ENCODE peak calls at places on chromosomes 1 and 21, in six cellular contexts. One of them, this sample, is unnamed.

GRCh38 chr1:29527314-29528004 is 291.1 kb downstream of the PTPRU start:
- DNase-seq in GM23338: no peak
- DNase-seq in MM.1S: no peak
- DNase-seq in PC-3: no peak
- DNase-seq in SK-N-SH: no peak
- DNase-seq in OCI-LY7: no peak
- DNase-seq in this sample: peak

GRCh38 chr1:29858646-29859045 is 622.3 kb downstream of the PTPRU start:
- DNase-seq in GM23338: no peak
- DNase-seq in MM.1S: no peak
- DNase-seq in PC-3: no peak
- DNase-seq in SK-N-SH: no peak
- DNase-seq in OCI-LY7: no peak
- DNase-seq in this sample: no peak

GRCh38 chr21:42338730-42339715 is 11.8 kb downstream of the TFF2 start:
- DNase-seq in GM23338: no peak
- DNase-seq in MM.1S: no peak
- DNase-seq in PC-3: no peak
- DNase-seq in SK-N-SH: no peak
- DNase-seq in OCI-LY7: no peak
- DNase-seq in this sample: no peak

GRCh38 chr1:230641900-230642262 is 400 bp upstream of the COG2 start:
- DNase-seq in GM23338: peak
- DNase-seq in MM.1S: no peak
- DNase-seq in PC-3: no peak
- DNase-seq in SK-N-SH: no peak
- DNase-seq in OCI-LY7: no peak
- DNase-seq in this sample: no peak

GRCh38 chr1:226217273-226217672 is 6.2 kb upstream of the MIXL1 start:
- DNase-seq in GM23338: no peak
- DNase-seq in MM.1S: no peak
- DNase-seq in PC-3: no peak
- DNase-seq in SK-N-SH: no peak
- DNase-seq in OCI-LY7: no peak
- DNase-seq in this sample: no peak

GRCh38 chr1:6345009-6345408 is 48.6 kb downstream of the ACOT7 start:
- DNase-seq in GM23338: no peak
- DNase-seq in MM.1S: no peak
- DNase-seq in PC-3: no peak
- DNase-seq in SK-N-SH: no peak
- DNase-seq in OCI-LY7: no peak
- DNase-seq in this sample: no peak

GRCh38 chr1:3121401-3122215 is 52.6 kb downstream of the PRDM16 start:
- DNase-seq in GM23338: peak
- DNase-seq in MM.1S: no peak
- DNase-seq in PC-3: no peak
- DNase-seq in SK-N-SH: no peak
- DNase-seq in OCI-LY7: no peak
- DNase-seq in this sample: peak

GRCh38 chr1:181159451-181160151 is 71.1 kb downstream of the IER5 start:
- DNase-seq in GM23338: no peak
- DNase-seq in MM.1S: peak
- DNase-seq in PC-3: peak
- DNase-seq in SK-N-SH: no peak
- DNase-seq in OCI-LY7: no peak
- DNase-seq in this sample: no peak

GRCh38 chr1:212667223-212668139 is 32.2 kb downstream of the BATF3 start:
- DNase-seq in GM23338: peak
- DNase-seq in MM.1S: no peak
- DNase-seq in PC-3: peak
- DNase-seq in SK-N-SH: peak
- DNase-seq in OCI-LY7: peak
- DNase-seq in this sample: no peak

GRCh38 chr1:203584040-203584439 is 42.6 kb upstream of the ATP2B4 start:
- DNase-seq in GM23338: no peak
- DNase-seq in MM.1S: no peak
- DNase-seq in PC-3: no peak
- DNase-seq in SK-N-SH: no peak
- DNase-seq in OCI-LY7: no peak
- DNase-seq in this sample: no peak

GRCh38 chr1:151238467-151238739 is 16.1 kb upstream of the PSMD4 start:
- DNase-seq in GM23338: no peak
- DNase-seq in MM.1S: no peak
- DNase-seq in PC-3: peak
- DNase-seq in SK-N-SH: peak
- DNase-seq in OCI-LY7: no peak
- DNase-seq in this sample: no peak

GRCh38 chr21:45577806-45578801 is 35.9 kb upstream of the SLC19A1 start:
- DNase-seq in GM23338: no peak
- DNase-seq in MM.1S: no peak
- DNase-seq in PC-3: peak
- DNase-seq in SK-N-SH: peak
- DNase-seq in OCI-LY7: no peak
- DNase-seq in this sample: no peak

GRCh38 chr1:160090760-160091159 is 7.7 kb downstream of the IGSF8 start:
- DNase-seq in GM23338: no peak
- DNase-seq in MM.1S: no peak
- DNase-seq in PC-3: no peak
- DNase-seq in SK-N-SH: no peak
- DNase-seq in OCI-LY7: no peak
- DNase-seq in this sample: no peak

GRCh38 chr21:35219719-35220118 is 170.6 kb upstream of the RUNX1 start:
- DNase-seq in GM23338: no peak
- DNase-seq in MM.1S: no peak
- DNase-seq in PC-3: no peak
- DNase-seq in SK-N-SH: no peak
- DNase-seq in OCI-LY7: no peak
- DNase-seq in this sample: no peak

GRCh38 chr1:21255284-21255942 is 34.9 kb downstream of the ECE1 start:
- DNase-seq in GM23338: peak
- DNase-seq in MM.1S: peak
- DNase-seq in PC-3: peak
- DNase-seq in SK-N-SH: peak
- DNase-seq in OCI-LY7: peak
- DNase-seq in this sample: peak

GRCh38 chr1:16298653-16299052 is 53.6 kb downstream of the FBXO42 start:
- DNase-seq in GM23338: no peak
- DNase-seq in MM.1S: no peak
- DNase-seq in PC-3: no peak
- DNase-seq in SK-N-SH: no peak
- DNase-seq in OCI-LY7: no peak
- DNase-seq in this sample: no peak

GRCh38 chr1:19287436-19288185 is 959 bp downstream of the AKR7A3 start:
- DNase-seq in GM23338: no peak
- DNase-seq in MM.1S: no peak
- DNase-seq in PC-3: no peak
- DNase-seq in SK-N-SH: no peak
- DNase-seq in OCI-LY7: no peak
- DNase-seq in this sample: no peak
- TF ChIP-seq EZH2phosphoT487 in GM23338: no peak
- TF ChIP-seq EZH2phosphoT487 in MM.1S: no peak
- TF ChIP-seq EZH2phosphoT487 in PC-3: no peak
- TF ChIP-seq EZH2phosphoT487 in SK-N-SH: no peak
- TF ChIP-seq EZH2phosphoT487 in OCI-LY7: no peak
- TF ChIP-seq EZH2phosphoT487 in this sample: no peak

DNA sequence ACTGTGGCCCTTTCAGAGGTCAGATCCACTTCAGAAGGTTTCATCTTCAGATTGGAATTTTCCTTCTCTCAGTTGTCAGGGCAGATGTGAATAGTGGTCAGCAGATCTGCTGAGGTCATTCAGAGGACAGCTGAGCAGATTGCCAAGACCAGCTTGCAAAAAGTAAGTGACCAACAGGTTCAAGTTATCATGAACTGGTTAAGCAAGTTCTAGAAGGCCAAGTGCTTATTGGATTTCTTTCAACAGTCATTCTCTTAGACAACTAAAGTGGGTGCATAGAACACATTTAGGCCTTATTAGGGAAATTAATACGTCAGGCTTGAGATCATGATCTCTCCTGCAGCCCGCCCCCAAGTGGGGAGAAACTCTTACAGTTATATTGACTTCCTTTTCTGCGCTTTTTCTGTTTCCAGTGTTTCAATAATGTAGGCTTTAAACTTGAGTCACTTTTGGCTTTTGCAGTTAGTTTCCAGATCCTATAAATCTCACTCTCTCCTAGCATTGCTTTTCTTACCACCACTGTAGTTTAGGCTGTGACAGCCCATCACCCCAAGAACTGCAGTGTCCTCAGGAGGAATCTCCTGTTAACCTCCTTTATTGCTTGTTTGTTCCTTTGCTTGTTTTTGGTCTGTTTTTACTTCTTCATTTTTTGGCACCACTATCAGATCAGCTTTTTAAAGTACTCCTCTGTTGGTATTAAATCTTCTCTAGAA is 96.4 kb downstream of the C1orf21 start:
- DNase-seq in GM23338: no peak
- DNase-seq in MM.1S: peak
- DNase-seq in PC-3: peak
- DNase-seq in SK-N-SH: no peak
- DNase-seq in OCI-LY7: no peak
- DNase-seq in this sample: no peak
- TF ChIP-seq EZH2phosphoT487 in GM23338: no peak
- TF ChIP-seq EZH2phosphoT487 in MM.1S: no peak
- TF ChIP-seq EZH2phosphoT487 in PC-3: no peak
- TF ChIP-seq EZH2phosphoT487 in SK-N-SH: no peak
- TF ChIP-seq EZH2phosphoT487 in OCI-LY7: no peak
- TF ChIP-seq EZH2phosphoT487 in this sample: no peak

GRCh38 chr1:214664656-214665433 is 61.9 kb downstream of the CENPF start:
- DNase-seq in GM23338: no peak
- DNase-seq in MM.1S: no peak
- DNase-seq in PC-3: no peak
- DNase-seq in SK-N-SH: no peak
- DNase-seq in OCI-LY7: no peak
- DNase-seq in this sample: no peak

GRCh38 chr1:214665606-214666110 is 62.7 kb downstream of the CENPF start:
- DNase-seq in GM23338: no peak
- DNase-seq in MM.1S: no peak
- DNase-seq in PC-3: no peak
- DNase-seq in SK-N-SH: no peak
- DNase-seq in OCI-LY7: no peak
- DNase-seq in this sample: no peak

GRCh38 chr1:214666674-214667073 is 63.7 kb downstream of the CENPF start:
- DNase-seq in GM23338: no peak
- DNase-seq in MM.1S: no peak
- DNase-seq in PC-3: no peak
- DNase-seq in SK-N-SH: no peak
- DNase-seq in OCI-LY7: no peak
- DNase-seq in this sample: no peak

DNA sequence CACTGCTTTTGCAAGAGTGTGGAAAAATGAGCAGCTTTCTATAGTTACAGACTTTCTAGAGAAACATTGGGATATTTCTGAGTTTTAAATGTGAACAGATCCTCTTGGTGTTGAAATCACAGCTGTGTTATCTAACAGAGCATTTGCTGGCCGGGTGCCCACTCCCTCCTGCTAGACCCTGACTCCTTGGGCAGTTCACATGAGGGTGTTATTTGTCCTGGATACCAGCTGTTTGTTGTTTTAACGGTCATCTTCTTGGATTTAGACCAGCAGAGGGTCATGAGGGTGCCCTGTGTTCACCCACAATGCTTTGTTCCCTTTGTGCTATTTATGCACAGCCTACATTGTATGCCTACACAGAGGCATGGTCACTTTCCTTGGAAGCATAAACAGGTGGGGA is 67.1 kb downstream of the CENPF start:
- DNase-seq in GM23338: no peak
- DNase-seq in MM.1S: no peak
- DNase-seq in PC-3: no peak
- DNase-seq in SK-N-SH: peak
- DNase-seq in OCI-LY7: no peak
- DNase-seq in this sample: no peak
- TF ChIP-seq EZH2phosphoT487 in GM23338: no peak
- TF ChIP-seq EZH2phosphoT487 in MM.1S: no peak
- TF ChIP-seq EZH2phosphoT487 in PC-3: no peak
- TF ChIP-seq EZH2phosphoT487 in SK-N-SH: no peak
- TF ChIP-seq EZH2phosphoT487 in OCI-LY7: no peak
- TF ChIP-seq EZH2phosphoT487 in this sample: no peak

GRCh38 chr21:44477131-44477530 is 21.8 kb downstream of the LRRC3 start:
- DNase-seq in GM23338: no peak
- DNase-seq in MM.1S: no peak
- DNase-seq in PC-3: no peak
- DNase-seq in SK-N-SH: no peak
- DNase-seq in OCI-LY7: no peak
- DNase-seq in this sample: no peak
- TF ChIP-seq EZH2phosphoT487 in GM23338: no peak
- TF ChIP-seq EZH2phosphoT487 in MM.1S: no peak
- TF ChIP-seq EZH2phosphoT487 in PC-3: no peak
- TF ChIP-seq EZH2phosphoT487 in SK-N-SH: no peak
- TF ChIP-seq EZH2phosphoT487 in OCI-LY7: no peak
- TF ChIP-seq EZH2phosphoT487 in this sample: no peak